ENCODE peak calls at places on chromosome 22, in four cellular contexts. N is K562, I is A549, G is WTC11. B is an unnamed sample.

GRCh38 chr22:37454857-37455686 is 27.8 kb upstream of the ELFN2 start:
- DNase-seq in N (peak), G (no peak), I (peak), B (peak)

GRCh38 chr22:32475428-32476010 is 908 bp downstream of the FBXO7 start:
- DNase-seq in N (no peak), G (no peak), I (peak), B (no peak)

GRCh38 chr22:27637604-27638003 is 164.0 kb downstream of the MN1 start:
- DNase-seq in N (no peak), I (no peak), G (no peak), B (no peak)

GRCh38 chr22:27850000-27850465 is 48.5 kb upstream of the MN1 start:
- DNase-seq in G (no peak), N (no peak), I (no peak), B (peak)

GRCh38 chr22:29765905-29766631 is 739 bp downstream of the ZMAT5 start:
- DNase-seq in N (peak), I (no peak), G (peak), B (peak)

GRCh38 chr22:40668611-40669390 is 10.5 kb upstream of the MCHR1 start:
- DNase-seq in G (no peak), I (peak), N (peak), B (peak)

GRCh38 chr22:37284807-37285355 is 2.6 kb downstream of the CYTH4 start:
- DNase-seq in G (no peak), I (no peak), N (no peak), B (no peak)

GRCh38 chr22:48758905-48759875 is 1068.5 kb downstream of the BRD1 start:
- DNase-seq in G (peak), I (no peak), N (no peak), B (no peak)

GRCh38 chr22:19626666-19627065 is 87.6 kb upstream of the SEPTIN5 start:
- DNase-seq in N (no peak), G (no peak), I (no peak), B (no peak)

GRCh38 chr22:29380032-29380781 is 8.2 kb downstream of the AP1B1 start:
- DNase-seq in I (no peak), G (no peak), N (no peak), B (no peak)

GRCh38 chr22:30763815-30764686 is 69.4 kb downstream of the OSBP2 start:
- DNase-seq in I (peak), G (peak), N (peak), B (peak)

GRCh38 chr22:50547231-50547851 is 1.6 kb downstream of the KLHDC7B start:
- DNase-seq in I (no peak), G (no peak), N (peak), B (no peak)

GRCh38 chr22:28381427-28382167 is 298.0 kb downstream of the TTC28 start:
- DNase-seq in N (no peak), I (no peak), G (no peak), B (no peak)

GRCh38 chr22:35308480-35308945 is 8.8 kb downstream of the TOM1 start:
- DNase-seq in N (no peak), I (no peak), G (no peak), B (no peak)

GRCh38 chr22:27718186-27719032 is 83.1 kb downstream of the MN1 start:
- DNase-seq in N (peak), I (peak), G (no peak), B (peak)

GRCh38 chr22:36644333-36644757 is 59.2 kb downstream of the CACNG2 start:
- DNase-seq in I (peak), G (peak), N (peak), B (peak)

GRCh38 chr22:47207846-47208554 is 445.6 kb downstream of the TBC1D22A start:
- DNase-seq in G (no peak), N (no peak), I (no peak), B (no peak)

GRCh38 chr22:36356708-36357694 is 30.8 kb downstream of the MYH9 start:
- DNase-seq in G (no peak), I (no peak), N (no peak), B (no peak)

GRCh38 chr22:49747130-49747529 is 80.5 kb downstream of the BRD1 start:
- DNase-seq in I (no peak), G (no peak), N (no peak), B (no peak)

GRCh38 chr22:49760280-49760629 is 67.4 kb downstream of the BRD1 start:
- DNase-seq in G (no peak), I (no peak), N (no peak), B (no peak)

GRCh38 chr22:48923165-48923875 is 904.4 kb downstream of the BRD1 start:
- DNase-seq in I (no peak), G (no peak), N (no peak), B (no peak)

GRCh38 chr22:20427945-20428417 is 9.6 kb downstream of the SCARF2 start:
- DNase-seq in N (no peak), G (no peak), I (no peak), B (no peak)

GRCh38 chr22:35725521-35725920 is 7.8 kb downstream of the APOL5 start:
- DNase-seq in N (no peak), G (no peak), I (no peak), B (no peak)

GRCh38 chr22:19962909-19963806 is 21.5 kb upstream of the TXNRD2 start:
- DNase-seq in N (no peak), I (no peak), G (peak), B (peak)

GRCh38 chr22:31350410-31350863 is 4.3 kb upstream of the PATZ1 start:
- DNase-seq in N (peak), I (peak), G (peak), B (peak)

GRCh38 chr22:50678651-50679521 is 6.3 kb downstream of the SHANK3 start:
- DNase-seq in G (no peak), N (no peak), I (no peak), B (no peak)

GRCh38 chr22:48212727-48213126 is 1450.3 kb downstream of the TBC1D22A start:
- DNase-seq in N (no peak), G (no peak), I (no peak), B (no peak)

GRCh38 chr22:46062971-46063631 is 86.1 kb upstream of the WNT7B start:
- DNase-seq in G (peak), I (no peak), N (no peak), B (no peak)
- TF ChIP-seq NR3C1 in G (no peak), I (no peak), N (no peak), B (no peak)

GRCh38 chr22:39242809-39243442 is 1.9 kb downstream of the PDGFB start:
- DNase-seq in I (no peak), N (peak), G (peak), B (peak)
- TF ChIP-seq NR3C1 in I (no peak), N (no peak), G (no peak), B (no peak)

DNA sequence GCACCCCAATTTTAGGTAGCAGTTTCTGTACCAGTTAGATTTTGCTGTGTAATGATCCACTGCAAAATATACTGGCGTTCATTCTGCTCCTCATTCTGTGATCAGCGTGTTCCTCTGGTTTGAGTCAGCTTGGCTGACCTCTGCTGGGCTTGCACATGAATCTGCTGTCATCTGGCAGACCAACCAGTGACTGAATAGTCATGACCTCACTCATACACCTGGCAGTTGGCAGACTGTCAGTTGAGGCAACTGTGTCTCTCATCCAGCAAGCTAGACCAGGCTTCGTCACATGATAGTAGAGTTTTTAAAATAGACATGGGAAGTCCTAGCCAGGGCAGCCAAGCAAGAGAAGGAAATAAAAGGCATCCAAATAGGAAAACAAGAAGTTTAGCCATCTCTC is 316.3 kb upstream of the LARGE1 start:
- DNase-seq in G (no peak), I (no peak), N (no peak), B (no peak)
- TF ChIP-seq NR3C1 in G (no peak), I (no peak), N (no peak), B (no peak)

DNA sequence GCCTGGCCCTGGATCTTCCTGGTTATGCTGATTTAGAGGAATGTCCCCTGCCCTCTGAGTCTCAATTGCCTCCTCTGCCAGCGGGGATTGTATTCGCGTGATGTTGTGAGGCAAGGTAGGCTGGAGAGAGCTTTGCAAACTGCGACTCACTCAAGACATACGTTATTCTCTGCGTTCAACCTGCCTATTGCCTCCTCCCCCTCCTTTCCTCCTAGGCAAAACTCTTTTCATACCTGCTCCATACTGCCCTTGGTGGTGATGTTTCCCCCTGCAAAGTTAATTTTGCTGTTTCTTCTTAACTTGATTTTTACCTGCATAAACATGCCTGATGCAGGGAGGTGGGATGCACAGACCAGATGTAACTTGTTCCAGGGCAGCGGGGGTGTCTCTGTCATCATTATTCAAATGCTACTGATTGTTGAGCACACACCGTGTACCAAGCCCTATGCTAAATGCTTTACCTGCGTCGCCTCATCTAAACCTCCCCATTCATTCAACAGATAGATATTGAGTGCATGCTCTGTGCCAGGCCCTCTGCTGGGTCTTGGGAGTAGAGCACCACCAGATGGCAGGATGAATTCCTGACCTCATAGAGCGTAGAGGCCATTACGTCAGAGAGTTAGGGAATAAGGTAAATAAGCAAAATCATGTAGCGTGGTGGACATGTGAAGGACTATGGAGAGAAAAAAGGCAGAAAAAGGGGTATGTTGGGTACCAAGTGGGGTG is 29.0 kb downstream of the SGSM1 start:
- DNase-seq in N (no peak), I (peak), G (peak), B (peak)
- TF ChIP-seq NR3C1 in N (no peak), I (no peak), G (no peak), B (no peak)

GRCh38 chr22:42945027-42945426 is 69.9 kb downstream of the PACSIN2 start:
- DNase-seq in I (no peak), N (no peak), G (no peak), B (no peak)

GRCh38 chr22:42945736-42946135 is 69.2 kb downstream of the PACSIN2 start:
- DNase-seq in I (no peak), N (no peak), G (no peak), B (no peak)

GRCh38 chr22:42948205-42948804 is 66.6 kb downstream of the PACSIN2 start:
- DNase-seq in N (no peak), I (no peak), G (no peak), B (no peak)

GRCh38 chr22:42947211-42947990 is 67.5 kb downstream of the PACSIN2 start:
- DNase-seq in I (peak), N (no peak), G (no peak), B (peak)

GRCh38 chr22:42946551-42947198 is 68.3 kb downstream of the PACSIN2 start:
- DNase-seq in I (no peak), N (no peak), G (no peak), B (no peak)
- TF ChIP-seq NR3C1 in I (no peak), N (no peak), G (no peak), B (no peak)

GRCh38 chr22:21603973-21604372 is 25.8 kb downstream of the YDJC start:
- DNase-seq in G (no peak), N (no peak), I (no peak), B (no peak)

GRCh38 chr22:21602579-21602978 is 27.2 kb downstream of the YDJC start:
- DNase-seq in I (no peak), G (no peak), N (no peak), B (no peak)

GRCh38 chr22:21611210-21611977 is 18.4 kb downstream of the YDJC start:
- DNase-seq in I (no peak), G (no peak), N (peak), B (no peak)

GRCh38 chr22:21605887-21606564 is 23.8 kb downstream of the YDJC start:
- DNase-seq in I (no peak), G (no peak), N (no peak), B (no peak)

DNA sequence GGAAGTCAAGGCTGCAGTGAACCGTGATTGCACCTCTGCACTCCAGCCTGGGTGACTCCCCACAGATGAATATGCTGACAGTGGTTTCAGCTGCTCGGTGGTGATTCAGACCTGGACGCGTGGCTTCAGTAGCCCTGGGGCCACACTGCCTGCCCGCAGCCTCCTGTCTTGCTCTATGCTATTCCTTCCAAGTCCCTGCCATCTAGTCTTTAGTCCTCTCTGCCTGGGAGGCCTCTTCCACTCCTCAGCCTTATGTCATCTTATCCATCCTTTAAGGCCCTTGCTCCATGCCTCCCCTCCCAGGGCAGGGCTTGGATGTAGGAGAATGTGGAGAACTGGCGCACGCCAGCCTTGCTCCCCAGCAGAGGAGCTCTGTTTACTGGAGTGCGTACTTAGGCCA is 23.0 kb downstream of the YDJC start:
- DNase-seq in I (no peak), G (no peak), N (peak), B (no peak)
- TF ChIP-seq NR3C1 in I (no peak), G (no peak), N (no peak), B (no peak)

GRCh38 chr22:42901790-42902508 is 44.9 kb upstream of the ARFGAP3 start:
- DNase-seq in I (no peak), N (peak), G (no peak), B (no peak)
- TF ChIP-seq NR3C1 in I (no peak), N (no peak), G (no peak), B (no peak)

DNA sequence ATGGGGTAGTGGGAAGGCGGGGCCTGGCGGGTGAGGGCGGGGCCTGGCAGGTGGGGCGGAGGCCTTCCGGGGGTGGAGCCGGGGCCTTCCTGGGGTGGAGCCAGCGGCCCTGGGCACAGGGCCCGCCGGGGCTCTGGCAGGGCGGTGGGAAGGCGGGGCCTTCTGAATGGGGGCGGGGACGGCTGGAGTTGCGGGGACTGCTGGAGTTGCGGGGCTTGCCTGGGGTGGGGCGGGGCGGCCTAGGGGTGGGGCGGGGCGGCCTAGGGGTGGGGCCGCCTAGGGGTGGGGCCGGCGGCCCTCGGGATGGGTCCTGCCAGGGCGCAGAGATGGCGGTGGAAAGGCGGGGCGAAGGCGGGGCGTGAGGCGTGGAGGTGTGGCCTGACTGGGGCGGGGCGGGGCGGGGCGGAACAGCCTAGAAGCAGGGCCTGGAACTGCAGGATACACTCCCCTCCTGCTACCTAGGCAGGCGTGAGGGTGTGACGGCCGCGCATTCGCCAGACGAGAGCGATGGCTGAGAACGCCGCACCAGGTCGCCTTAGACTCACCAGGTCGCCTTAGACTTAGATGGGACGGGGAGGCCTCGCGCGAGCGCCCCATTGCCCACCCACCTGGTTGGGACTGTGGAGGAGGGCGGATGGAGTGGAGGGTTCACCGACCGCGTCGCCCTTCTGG is 19.3 kb downstream of the RRP7A start:
- DNase-seq in G (peak), I (peak), N (peak), B (no peak)
- TF ChIP-seq NR3C1 in G (no peak), I (no peak), N (no peak), B (no peak)

DNA sequence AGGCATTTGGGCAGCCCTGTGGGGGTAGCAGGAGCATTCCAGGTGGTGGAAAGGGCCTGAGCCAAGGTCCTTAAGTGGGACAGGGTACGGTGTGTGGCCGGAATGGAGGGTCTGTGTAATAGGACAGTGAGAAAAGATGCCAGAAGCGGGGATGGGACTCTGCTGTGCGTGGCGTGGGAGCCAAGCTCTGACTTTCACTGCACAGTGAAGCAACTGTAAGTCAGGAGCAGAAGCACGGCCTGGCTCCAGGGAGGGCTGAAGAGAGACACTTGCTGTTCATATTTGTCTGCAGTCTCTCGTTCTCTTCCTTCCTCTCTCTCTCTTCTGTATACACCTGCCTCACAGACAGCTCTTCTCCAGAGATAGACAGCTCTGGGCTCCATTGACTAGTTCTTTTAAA is 1.9 kb downstream of the IL17RA start:
- DNase-seq in I (no peak), G (no peak), N (no peak), B (no peak)
- TF ChIP-seq NR3C1 in I (no peak), G (no peak), N (no peak), B (no peak)

GRCh38 chr22:24976442-24977218 is 24.1 kb downstream of the KIAA1671 start:
- DNase-seq in G (no peak), I (no peak), N (no peak), B (no peak)
- TF ChIP-seq NR3C1 in G (no peak), I (no peak), N (no peak), B (no peak)